ENCODE peak calls at places on chromosomes 7 and 10, in four cellular contexts. X is uterus, S is testis, C is spleen. K is an unnamed sample. For H3K4me1, the result is how much of the 10 kb centered on the place peaks cover.

GRCh38 chr7:94669773-94670495 is 14.0 kb upstream of the SGCE start:
- DNase-seq in X (no peak), S (no peak), C (no peak), K (no peak)

GRCh38 chr7:130958846-130959245 is 224.8 kb upstream of the KLF14 start:
- DNase-seq in X (no peak), S (no peak), C (no peak), K (no peak)

GRCh38 chr7:45026984-45027773 is 27.2 kb downstream of the CCM2 start:
- DNase-seq in X (no peak), S (no peak), C (peak), K (no peak)

GRCh38 chr7:124269774-124270173 is 236.9 kb upstream of the TMEM229A start:
- DNase-seq in X (no peak), S (no peak), C (no peak), K (no peak)

GRCh38 chr7:98352621-98353020 is 48.3 kb downstream of the BAIAP2L1 start:
- DNase-seq in X (no peak), S (no peak), C (no peak), K (no peak)

GRCh38 chr7:44324204-44325126 is 929 bp downstream of the CAMK2B start:
- DNase-seq in X (no peak), S (no peak), C (no peak), K (peak)

GRCh38 chr10:30215631-30216030 is 133.4 kb downstream of the MTPAP start:
- DNase-seq in X (no peak), S (no peak), C (no peak), K (peak)

GRCh38 chr10:114504769-114505579 is 100.7 kb upstream of the AFAP1L2 start:
- DNase-seq in X (no peak), S (peak), C (no peak), K (peak)

GRCh38 chr7:44645254-44645653 is 38.8 kb downstream of the OGDH start:
- DNase-seq in X (no peak), S (no peak), C (no peak), K (no peak)

GRCh38 chr7:39753823-39754325 is 130.5 kb downstream of the RALA start:
- DNase-seq in X (no peak), S (no peak), C (no peak), K (no peak)

GRCh38 chr7:154698726-154699291 is 304.1 kb downstream of the PAXIP1 start:
- DNase-seq in X (no peak), S (no peak), C (no peak), K (no peak)

GRCh38 chr10:26890956-26891355 is 30.2 kb upstream of the ABI1 start:
- DNase-seq in X (no peak), S (peak), C (no peak), K (peak)

GRCh38 chr10:104209575-104210198 is 22.5 kb downstream of the CFAP43 start:
- DNase-seq in X (peak), S (peak), C (no peak), K (peak)

GRCh38 chr7:74059681-74060588 is 23.7 kb upstream of the LIMK1 start:
- DNase-seq in X (no peak), S (no peak), C (no peak), K (peak)

GRCh38 chr7:31311465-31312074 is 29.0 kb downstream of the NEUROD6 start:
- DNase-seq in X (no peak), S (no peak), C (no peak), K (no peak)

GRCh38 chr10:230758-231157 is 95.5 kb downstream of the ZMYND11 start:
- DNase-seq in X (no peak), S (no peak), C (no peak), K (no peak)

GRCh38 chr7:15947749-15948148 is 261.3 kb upstream of the MEOX2 start:
- DNase-seq in X (no peak), S (no peak), C (no peak), K (no peak)

GRCh38 chr10:132851451-132851850 is 65.5 kb upstream of the NKX6-2 start:
- DNase-seq in X (no peak), S (no peak), C (no peak), K (no peak)

GRCh38 chr7:108973075-108973474 is 403.4 kb downstream of the DNAJB9 start:
- DNase-seq in X (no peak), S (no peak), C (no peak), K (no peak)

DNA sequence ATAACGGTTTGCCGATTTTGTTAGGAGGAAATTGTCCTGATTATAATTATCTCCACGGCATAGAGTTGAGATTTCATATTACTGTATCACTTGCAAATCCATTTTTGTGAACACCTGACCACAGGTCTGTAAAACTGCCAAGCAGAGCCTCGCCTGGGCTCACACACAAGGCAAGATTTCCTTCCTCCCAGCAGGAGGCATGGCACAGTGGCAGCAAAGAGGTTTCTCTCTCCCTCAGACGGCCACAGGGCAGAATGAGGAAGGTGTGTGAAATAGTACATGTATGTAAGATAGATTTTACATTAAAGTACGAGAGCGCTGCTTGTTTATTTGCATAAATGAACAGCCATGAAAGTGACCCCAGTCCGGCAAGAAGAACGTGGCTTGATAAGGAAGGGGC is 130.1 kb downstream of the CELF2 start:
- DNase-seq in X (no peak), S (no peak), C (peak), K (no peak)
- H3K4me1 ChIP-seq in X (under half), S (under half), C (under half), K (under half)

GRCh38 chr10:12846718-12847117 is 154.8 kb downstream of the CCDC3 start:
- DNase-seq in X (no peak), S (no peak), C (no peak), K (no peak)

GRCh38 chr10:12852732-12853131 is 148.8 kb downstream of the CCDC3 start:
- DNase-seq in X (no peak), S (no peak), C (no peak), K (no peak)

GRCh38 chr10:12848439-12849173 is 152.9 kb downstream of the CCDC3 start:
- DNase-seq in X (no peak), S (no peak), C (no peak), K (no peak)

GRCh38 chr10:12847361-12847975 is 154.0 kb downstream of the CCDC3 start:
- DNase-seq in X (no peak), S (peak), C (no peak), K (no peak)

GRCh38 chr10:12849351-12850181 is 151.9 kb downstream of the CCDC3 start:
- DNase-seq in X (peak), S (no peak), C (no peak), K (no peak)
- TF ChIP-seq POLR2A in X (no peak), S (no peak), C (no peak), K (no peak)

DNA sequence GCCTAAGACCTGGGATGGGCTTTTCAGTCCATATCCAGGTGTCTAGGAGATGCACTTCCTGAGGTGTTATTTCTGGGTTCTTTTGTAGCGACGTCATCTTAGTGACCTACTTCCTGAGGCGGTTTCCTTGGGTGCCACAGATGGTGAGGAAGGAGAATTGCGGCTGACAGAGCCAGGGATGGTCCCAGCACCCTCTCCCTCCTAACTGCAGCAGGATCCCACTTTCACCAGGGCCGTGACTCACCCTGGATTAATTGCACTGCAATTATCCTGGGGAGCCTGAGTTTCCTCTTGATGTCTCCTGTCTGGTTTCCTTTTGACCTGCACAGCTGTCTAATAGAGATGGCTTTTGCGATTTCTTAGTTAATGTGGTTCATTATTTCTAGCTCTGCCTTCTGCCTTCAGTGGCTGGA is 271.7 kb downstream of the TCF7L2 start:
- DNase-seq in X (no peak), S (no peak), C (no peak), K (no peak)
- TF ChIP-seq CTCF in X (no peak), S (no peak), C (no peak), K (no peak)

GRCh38 chr7:107173691-107174406 is 5.0 kb downstream of the HBP1 start:
- DNase-seq in X (no peak), S (no peak), C (no peak), K (no peak)

GRCh38 chr7:107170051-107170661 is 1.4 kb downstream of the HBP1 start:
- DNase-seq in X (no peak), S (no peak), C (no peak), K (no peak)

GRCh38 chr7:107172318-107173032 is 3.7 kb downstream of the HBP1 start:
- DNase-seq in X (no peak), S (no peak), C (no peak), K (no peak)

GRCh38 chr7:107171496-107171895 is 2.7 kb downstream of the HBP1 start:
- DNase-seq in X (no peak), S (no peak), C (no peak), K (no peak)

DNA sequence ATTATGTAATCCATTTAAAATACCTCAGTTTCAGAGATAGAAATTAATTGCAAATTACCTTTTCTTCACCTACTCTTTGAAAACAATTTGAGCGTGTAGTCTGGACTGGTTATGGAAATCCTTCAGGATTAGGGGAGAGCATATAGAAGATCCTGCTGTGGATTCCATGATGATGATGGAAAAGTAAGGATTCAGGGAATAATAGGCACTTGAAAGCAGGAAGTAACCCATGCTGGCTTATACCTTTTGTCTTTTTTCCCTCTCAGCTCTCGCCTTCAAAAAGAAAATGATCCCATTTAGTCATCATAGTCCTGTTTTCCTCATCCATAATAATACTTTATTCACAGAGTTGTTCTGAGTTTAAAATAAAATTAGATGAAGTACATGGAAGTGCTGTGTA is 4.4 kb downstream of the HBP1 start:
- DNase-seq in X (no peak), S (no peak), C (no peak), K (no peak)
- H3K4me1 ChIP-seq in X (under half), S (under half), C (half or more), K (half or more)

DNA sequence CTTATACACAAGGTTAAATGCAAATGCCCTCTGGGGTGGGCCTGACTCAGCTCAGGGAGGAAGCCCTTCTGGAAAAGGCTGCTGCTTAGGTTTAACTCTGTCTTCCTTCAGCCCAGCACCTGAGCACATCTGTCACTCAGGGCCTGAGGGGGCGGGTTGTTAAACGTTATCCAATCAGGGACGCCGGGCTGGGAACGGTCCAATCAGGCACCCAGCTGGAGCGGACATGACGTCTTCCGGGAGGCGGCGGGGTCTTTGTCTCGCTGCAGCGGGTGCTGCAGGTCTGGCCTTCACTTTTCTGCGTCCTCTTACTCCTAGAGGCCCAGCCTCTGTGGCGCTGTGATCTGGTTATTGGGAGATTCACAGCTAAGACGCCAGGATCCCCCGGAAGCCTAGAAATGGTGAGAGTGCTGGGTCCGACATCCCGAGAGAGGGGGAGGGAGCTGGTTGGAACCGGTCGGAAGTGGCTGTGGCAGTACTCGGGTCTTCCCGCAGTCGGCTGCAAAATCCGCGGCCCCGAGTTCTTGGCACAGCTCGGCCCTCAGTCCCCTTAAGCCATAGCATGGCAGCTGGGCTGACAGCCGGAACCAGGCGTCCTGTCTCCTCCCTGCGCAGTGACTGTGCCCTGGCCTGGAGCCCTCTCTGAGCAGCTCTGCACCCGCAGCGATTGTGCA is at the start of gene ZNF138:
- DNase-seq in X (peak), S (peak), C (peak), K (peak)
- TF ChIP-seq POLR2A in X (peak), S (no peak), C (no peak), K (no peak)

K was measured in adrenal gland.